ENCODE peak calls at places on chromosomes 12 and 14, in ten cellular contexts. K is fibroblast of the aortic adventitia, H is transverse colon, Y is astrocyte of the cerebellum, R is body of pancreas, V is choroid plexus epithelial cell, M is hepatocyte, B is bronchial epithelial cell, I is ovary, X is psoas muscle. Q is an unnamed sample.

GRCh38 chr14:78752789-78753188 is 582.6 kb downstream of the NRXN3 start:
- DNase-seq in M (peak), K (no peak), H (peak), R (peak), Y (no peak), B (no peak), V (no peak), X (no peak), I (no peak), Q (no peak)

GRCh38 chr14:81550001-81550642 is 16.5 kb upstream of the SEL1L start:
- DNase-seq in R (no peak), I (no peak), H (no peak), B (no peak), V (no peak), X (no peak), Y (no peak), K (no peak), M (no peak), Q (no peak)

GRCh38 chr12:92624236-92624635 is 78.6 kb upstream of the PLEKHG7 start:
- DNase-seq in K (peak), X (no peak), R (no peak), M (no peak), H (no peak), Y (peak), B (peak), I (no peak), V (peak), Q (peak)

GRCh38 chr12:112111931-112112330 is 3.3 kb upstream of the NAA25 start:
- DNase-seq in Y (no peak), B (no peak), I (no peak), X (no peak), H (no peak), M (no peak), R (no peak), K (no peak), V (no peak), Q (no peak)

GRCh38 chr12:30964896-30965612 is 38.5 kb downstream of the TSPAN11 start:
- DNase-seq in X (no peak), K (no peak), H (no peak), Y (no peak), B (no peak), R (no peak), I (no peak), M (no peak), V (no peak), Q (no peak)

GRCh38 chr14:61048640-61049039 is 67.6 kb downstream of the SLC38A6 start:
- DNase-seq in Y (no peak), V (no peak), K (peak), H (no peak), X (peak), R (no peak), B (no peak), M (no peak), I (no peak), Q (no peak)

GRCh38 chr12:10641735-10642500 is 28.5 kb upstream of the MAGOHB start:
- DNase-seq in I (no peak), R (no peak), M (no peak), X (no peak), H (peak), K (peak), B (peak), V (peak), Y (no peak), Q (peak)

GRCh38 chr12:53074999-53075370 is 4.2 kb downstream of the SPRYD3 start:
- DNase-seq in H (no peak), I (no peak), K (no peak), V (no peak), M (no peak), X (no peak), Y (no peak), B (no peak), R (no peak), Q (no peak)

GRCh38 chr12:67621112-67621511 is 27.4 kb upstream of the DYRK2 start:
- DNase-seq in X (no peak), B (no peak), R (no peak), M (no peak), K (no peak), H (no peak), V (no peak), I (no peak), Y (no peak), Q (no peak)

GRCh38 chr12:10668526-10668925 is 5.3 kb downstream of the STYK1 start:
- DNase-seq in B (peak), Y (no peak), I (no peak), H (peak), K (no peak), V (no peak), R (no peak), M (no peak), X (no peak), Q (no peak)

GRCh38 chr12:105748806-105749600 is 389.8 kb downstream of the NUAK1 start:
- DNase-seq in V (peak), B (peak), K (peak), Y (peak), M (peak), H (no peak), I (peak), X (peak), R (peak), Q (peak)

GRCh38 chr14:78245238-78245637 is 75.1 kb downstream of the NRXN3 start:
- DNase-seq in V (no peak), K (no peak), R (no peak), I (no peak), B (no peak), Y (no peak), X (no peak), H (peak), M (no peak), Q (no peak)

GRCh38 chr12:117857632-117858274 is 111.0 kb downstream of the KSR2 start:
- DNase-seq in R (peak), V (peak), B (peak), X (no peak), K (peak), H (peak), I (no peak), M (peak), Y (no peak), Q (peak)

GRCh38 chr14:68729556-68729955 is 63.3 kb downstream of the ZFP36L1 start:
- DNase-seq in X (no peak), V (no peak), K (no peak), R (no peak), B (no peak), H (no peak), M (no peak), I (no peak), Y (no peak), Q (no peak)

GRCh38 chr12:5022465-5023061 is 21.1 kb upstream of the KCNA5 start:
- DNase-seq in I (no peak), V (peak), R (peak), Y (peak), B (peak), H (peak), K (peak), X (no peak), M (peak), Q (peak)

GRCh38 chr12:11718105-11718504 is 68.6 kb downstream of the ETV6 start:
- DNase-seq in M (no peak), R (no peak), X (no peak), I (no peak), B (no peak), K (no peak), V (no peak), Y (no peak), H (peak), Q (no peak)

GRCh38 chr14:103023881-103024473 is 33.4 kb downstream of the CDC42BPB start:
- DNase-seq in B (peak), X (no peak), K (peak), M (no peak), I (no peak), R (no peak), V (peak), Y (no peak), H (no peak), Q (peak)

GRCh38 chr12:103833891-103834290 is 7.1 kb downstream of the NT5DC3 start:
- DNase-seq in B (no peak), Y (no peak), X (no peak), H (no peak), I (no peak), R (no peak), V (no peak), K (no peak), M (no peak), Q (peak)

GRCh38 chr12:39935275-39935674 is 170.6 kb downstream of the SLC2A13 start:
- DNase-seq in K (peak), B (peak), R (no peak), I (no peak), Y (no peak), V (peak), H (no peak), M (no peak), X (no peak), Q (peak)

GRCh38 chr12:2537868-2538541 is 256.8 kb upstream of the FKBP4 start:
- DNase-seq in B (no peak), R (no peak), H (no peak), X (no peak), V (no peak), K (no peak), I (no peak), M (no peak), Y (no peak), Q (no peak)

GRCh38 chr12:123096159-123096558 is 54.7 kb downstream of the PITPNM2 start:
- DNase-seq in B (no peak), R (no peak), I (no peak), Y (no peak), H (no peak), X (no peak), M (no peak), V (no peak), K (no peak), Q (no peak)

GRCh38 chr14:69879175-69880047 is at the start of gene SMOC1:
- DNase-seq in R (peak), I (no peak), X (peak), K (peak), B (peak), M (peak), V (peak), H (peak), Y (peak), Q (peak)

GRCh38 chr12:85253823-85254222 is 26.2 kb upstream of the ALX1 start:
- DNase-seq in V (peak), H (no peak), M (no peak), Y (no peak), K (no peak), B (peak), R (no peak), X (no peak), I (no peak), Q (no peak)

GRCh38 chr12:15306605-15307004 is 15.7 kb upstream of the PTPRO start:
- DNase-seq in R (no peak), M (no peak), X (no peak), H (no peak), B (no peak), V (no peak), I (no peak), K (no peak), Y (no peak), Q (no peak)

GRCh38 chr12:105455250-105455649 is 124.8 kb downstream of the C12orf75 start:
- DNase-seq in Y (no peak), K (no peak), R (no peak), I (no peak), X (no peak), M (no peak), H (no peak), V (no peak), B (peak), Q (no peak)

GRCh38 chr12:125509195-125509594 is 444.0 kb downstream of the AACS start:
- DNase-seq in X (no peak), M (no peak), K (no peak), Y (no peak), R (no peak), B (no peak), H (no peak), I (no peak), V (no peak), Q (no peak)

GRCh38 chr12:132869551-132869950 is 17.9 kb downstream of the CHFR start:
- DNase-seq in X (no peak), R (no peak), Y (no peak), K (no peak), H (no peak), M (no peak), I (no peak), V (no peak), B (no peak), Q (no peak)

GRCh38 chr12:82436354-82436753 is 78.0 kb downstream of the METTL25 start:
- DNase-seq in Y (no peak), V (no peak), H (no peak), R (no peak), B (peak), X (no peak), M (no peak), K (no peak), I (no peak), Q (no peak)

GRCh38 chr12:109458771-109459208 is 18.3 kb downstream of the KCTD10 start:
- DNase-seq in X (no peak), K (peak), R (no peak), V (peak), H (no peak), M (no peak), B (no peak), I (no peak), Y (no peak), Q (no peak)

GRCh38 chr12:40970320-40970907 is 217.7 kb upstream of the PDZRN4 start:
- DNase-seq in X (no peak), R (no peak), B (peak), V (no peak), H (no peak), K (no peak), I (no peak), Y (no peak), M (no peak), Q (no peak)

GRCh38 chr12:57927086-57927485 is 14.3 kb upstream of the ATP23 start:
- DNase-seq in K (no peak), B (no peak), V (no peak), H (no peak), Y (no peak), I (no peak), X (no peak), R (no peak), M (no peak), Q (no peak)

GRCh38 chr12:54587315-54587821 is 1.1 kb downstream of the PPP1R1A start:
- DNase-seq in M (peak), Y (no peak), H (no peak), K (no peak), B (no peak), X (peak), V (no peak), R (no peak), I (peak), Q (no peak)

GRCh38 chr14:76613616-76614015 is 147.7 kb upstream of the VASH1 start:
- DNase-seq in M (no peak), R (no peak), H (no peak), K (no peak), V (no peak), Y (no peak), X (no peak), I (no peak), B (peak), Q (no peak)

GRCh38 chr12:25718081-25718731 is 165.1 kb upstream of the LMNTD1 start:
- DNase-seq in R (no peak), V (no peak), K (peak), X (no peak), Y (no peak), B (no peak), I (no peak), M (no peak), H (no peak), Q (no peak)

GRCh38 chr12:93062100-93062419 is 133.0 kb upstream of the EEA1 start:
- DNase-seq in M (no peak), B (no peak), V (no peak), H (no peak), R (no peak), K (no peak), X (no peak), I (no peak), Y (no peak), Q (no peak)

GRCh38 chr14:78606111-78606510 is 435.9 kb downstream of the NRXN3 start:
- DNase-seq in V (peak), B (peak), R (no peak), H (no peak), M (no peak), X (no peak), I (no peak), K (peak), Y (peak), Q (peak)

DNA sequence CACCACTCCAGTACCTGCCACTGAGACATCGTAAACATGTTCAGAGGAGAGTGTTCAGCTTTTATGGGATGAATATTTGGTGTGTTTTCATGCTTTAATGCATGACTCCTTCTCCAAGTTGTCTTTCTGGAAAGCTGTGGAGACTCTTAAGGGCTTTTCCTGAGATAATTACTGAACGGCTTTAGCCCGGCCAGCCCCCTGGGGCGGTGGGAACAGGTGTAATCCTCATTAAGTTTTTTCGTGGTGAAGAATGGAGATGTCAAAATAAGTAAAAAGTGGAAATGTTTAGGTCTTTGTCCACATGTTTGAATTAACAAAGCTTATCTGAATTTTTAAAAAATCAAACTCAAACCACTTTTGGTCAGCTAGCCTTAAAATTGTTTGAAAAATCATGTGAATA is 1.5 kb downstream of the SYNE2 start:
- DNase-seq in Y (no peak), I (no peak), K (no peak), B (no peak), V (no peak), R (no peak), H (no peak), M (no peak), X (no peak), Q (no peak)
- H3K4me3 ChIP-seq in Y (peak), I (peak), K (peak), B (peak), V (peak), R (peak), H (peak), M (peak), X (peak), Q (peak)

GRCh38 chr12:6277982-6278438 is 32.5 kb upstream of the PLEKHG6 start:
- DNase-seq in V (no peak), K (no peak), Y (no peak), B (peak), R (peak), H (peak), I (no peak), X (no peak), M (peak), Q (no peak)

GRCh38 chr12:6280053-6280469 is 30.4 kb upstream of the PLEKHG6 start:
- DNase-seq in V (peak), R (peak), Y (peak), I (peak), H (peak), X (peak), M (peak), K (peak), B (peak), Q (peak)

GRCh38 chr12:6279256-6279628 is 31.2 kb upstream of the PLEKHG6 start:
- DNase-seq in K (no peak), Y (no peak), R (no peak), M (no peak), X (no peak), B (no peak), V (no peak), H (no peak), I (no peak), Q (no peak)

GRCh38 chr12:6279631-6280030 is 30.9 kb upstream of the PLEKHG6 start:
- DNase-seq in X (no peak), I (no peak), M (no peak), Y (no peak), K (no peak), B (peak), R (no peak), H (no peak), V (no peak), Q (no peak)

GRCh38 chr12:6278439-6279255 is 31.8 kb upstream of the PLEKHG6 start:
- DNase-seq in R (peak), I (peak), V (peak), Y (no peak), K (peak), X (peak), H (peak), M (peak), B (peak), Q (peak)
- TF ChIP-seq CTCF in R (peak), I (peak), V (peak), Y (peak), K (peak), X (peak), H (peak), M (peak), B (peak), Q (peak)

GRCh38 chr14:72315720-72316119 is 383.5 kb downstream of the RGS6 start:
- DNase-seq in I (no peak), B (no peak), X (no peak), V (no peak), M (no peak), H (no peak), K (no peak), R (no peak), Y (no peak), Q (no peak)

GRCh38 chr14:72318648-72319047 is 386.4 kb downstream of the RGS6 start:
- DNase-seq in Y (no peak), X (no peak), R (no peak), M (no peak), I (no peak), B (no peak), H (no peak), K (no peak), V (no peak), Q (no peak)
- H3K4me3 ChIP-seq in Y (no peak), X (no peak), R (no peak), M (no peak), I (no peak), B (no peak), H (no peak), K (no peak), V (no peak), Q (no peak)

GRCh38 chr12:78086553-78087362 is 256.1 kb downstream of the NAV3 start:
- DNase-seq in Y (no peak), V (peak), I (no peak), X (no peak), B (no peak), H (no peak), K (peak), R (no peak), M (no peak), Q (no peak)
- TF ChIP-seq CTCF in Y (peak), V (peak), I (no peak), X (no peak), B (no peak), H (no peak), K (peak), R (no peak), M (no peak), Q (no peak)

DNA sequence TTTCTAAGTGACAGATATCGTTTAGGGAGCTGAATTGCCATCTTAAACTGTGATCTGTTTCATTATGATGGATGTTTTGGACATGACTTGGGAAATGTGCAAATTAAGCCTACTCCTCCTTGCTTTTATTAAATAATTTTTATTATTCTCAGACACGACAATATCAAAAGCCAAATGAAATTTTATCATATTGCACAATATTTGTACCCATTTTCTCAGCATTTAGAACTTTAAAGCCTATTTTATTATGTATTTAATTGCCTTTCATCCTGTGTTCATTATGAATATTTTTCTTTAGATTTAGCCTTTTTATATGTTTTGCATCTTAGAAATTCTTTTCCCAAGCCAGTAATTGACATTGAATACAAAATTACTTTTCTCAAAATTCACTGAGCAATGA is 102.9 kb downstream of the PPHLN1 start:
- DNase-seq in I (no peak), H (no peak), X (no peak), R (no peak), V (no peak), K (no peak), Y (no peak), B (no peak), M (no peak), Q (no peak)
- H3K4me3 ChIP-seq in I (no peak), H (no peak), X (no peak), R (no peak), V (no peak), K (no peak), Y (no peak), B (no peak), M (no peak), Q (no peak)

Q was measured in foreskin fibroblast.